ENCODE peak calls at places on chromosomes 7 and 10, in seven cellular contexts. V is H1, L is K562, M is GM12878, A is SK-N-SH, C is HepG2, S is HCT116. Z is an unnamed sample.

GRCh38 chr7:36651404-36651803 is 72.9 kb downstream of the AOAH start:
- DNase-seq in V (no peak), L (no peak), M (no peak), A (no peak), C (no peak), S (no peak), Z (no peak)

GRCh38 chr7:98703916-98704315 is 86.8 kb downstream of the NPTX2 start:
- DNase-seq in V (no peak), L (no peak), M (no peak), A (no peak), C (no peak), S (no peak), Z (no peak)

GRCh38 chr7:158289761-158290523 is 297.7 kb downstream of the PTPRN2 start:
- DNase-seq in V (peak; percentile 22), L (no peak), M (no peak), A (no peak), C (no peak), S (no peak), Z (no peak)

GRCh38 chr7:24721378-24722030 is 35.8 kb downstream of the GSDME start:
- DNase-seq in V (peak; percentile 45), L (no peak), M (no peak), A (no peak), C (no peak), S (no peak), Z (peak; percentile 82)

GRCh38 chr10:119268871-119269506 is 61.6 kb downstream of the GRK5 start:
- DNase-seq in V (no peak), L (no peak), M (peak; percentile 78), A (no peak), C (no peak), S (no peak), Z (no peak)

GRCh38 chr7:93547716-93548115 is 26.8 kb downstream of the CALCR start:
- DNase-seq in V (no peak), L (no peak), M (no peak), A (no peak), C (no peak), S (no peak), Z (no peak)

GRCh38 chr10:122263971-122264370 is 7.1 kb upstream of the BTBD16 start:
- DNase-seq in V (no peak), L (no peak), M (no peak), A (no peak), C (peak; percentile 69), S (no peak), Z (peak; percentile 29)

GRCh38 chr10:122279725-122280141 is 8.6 kb downstream of the BTBD16 start:
- DNase-seq in V (peak; percentile 86), L (peak; percentile 25), M (no peak), A (peak; percentile 43), C (peak; percentile 54), S (peak; percentile 70), Z (no peak)

GRCh38 chr7:139916717-139917395 is 87.8 kb downstream of the TBXAS1 start:
- DNase-seq in V (no peak), L (no peak), M (peak; percentile 82), A (no peak), C (no peak), S (no peak), Z (no peak)

GRCh38 chr7:155226261-155227003 is 71.2 kb upstream of the INSIG1 start:
- DNase-seq in V (no peak), L (no peak), M (no peak), A (peak; percentile 53), C (no peak), S (no peak), Z (no peak)

GRCh38 chr7:116354171-116354545 is 143.8 kb downstream of the TES start:
- DNase-seq in V (no peak), L (no peak), M (no peak), A (no peak), C (no peak), S (no peak), Z (no peak)

GRCh38 chr10:118844731-118845573 is 90.2 kb upstream of the CACUL1 start:
- DNase-seq in V (no peak), L (no peak), M (no peak), A (no peak), C (no peak), S (no peak), Z (no peak)

GRCh38 chr7:74502216-74502891 is 48.6 kb downstream of the GTF2IRD1 start:
- DNase-seq in V (no peak), L (no peak), M (no peak), A (no peak), C (no peak), S (no peak), Z (peak; percentile 65)

GRCh38 chr7:68432585-68432984 is 1165.7 kb upstream of the AUTS2 start:
- DNase-seq in V (no peak), L (no peak), M (no peak), A (no peak), C (no peak), S (no peak), Z (no peak)

GRCh38 chr10:63157845-63158624 is 24.9 kb downstream of the NRBF2 start:
- DNase-seq in V (peak; percentile 57), L (peak; percentile 72), M (peak; percentile 49), A (peak; percentile 54), C (peak; percentile 84), S (peak; percentile 85), Z (peak; percentile 57)

GRCh38 chr7:78151229-78151628 is 352.7 kb downstream of the PHTF2 start:
- DNase-seq in V (no peak), L (no peak), M (no peak), A (no peak), C (no peak), S (no peak), Z (no peak)

GRCh38 chr10:116278832-116279231 is 5.8 kb upstream of the GFRA1 start:
- DNase-seq in V (no peak), L (no peak), M (no peak), A (no peak), C (no peak), S (no peak), Z (no peak)

GRCh38 chr10:113681533-113682470 is 2.1 kb downstream of the CASP7 start:
- DNase-seq in V (no peak), L (no peak), M (peak; percentile 77), A (no peak), C (no peak), S (no peak), Z (no peak)
- TF ChIP-seq JUND in V (no peak), L (no peak), M (peak; percentile 89), A (no peak), C (no peak), S (no peak), Z (no peak)

GRCh38 chr7:156754222-156754621 is 113.6 kb downstream of the RNF32 start:
- DNase-seq in V (no peak), L (no peak), M (no peak), A (no peak), C (no peak), S (no peak), Z (no peak)

GRCh38 chr7:156751319-156751718 is 110.7 kb downstream of the RNF32 start:
- DNase-seq in V (no peak), L (no peak), M (no peak), A (no peak), C (no peak), S (peak; percentile 42), Z (no peak)

GRCh38 chr7:156759143-156759542 is 118.6 kb downstream of the RNF32 start:
- DNase-seq in V (no peak), L (no peak), M (no peak), A (no peak), C (peak; percentile 6), S (no peak), Z (no peak)

GRCh38 chr7:156752371-156753297 is 112.1 kb downstream of the RNF32 start:
- DNase-seq in V (no peak), L (no peak), M (no peak), A (no peak), C (peak; percentile 7), S (no peak), Z (no peak)

DNA sequence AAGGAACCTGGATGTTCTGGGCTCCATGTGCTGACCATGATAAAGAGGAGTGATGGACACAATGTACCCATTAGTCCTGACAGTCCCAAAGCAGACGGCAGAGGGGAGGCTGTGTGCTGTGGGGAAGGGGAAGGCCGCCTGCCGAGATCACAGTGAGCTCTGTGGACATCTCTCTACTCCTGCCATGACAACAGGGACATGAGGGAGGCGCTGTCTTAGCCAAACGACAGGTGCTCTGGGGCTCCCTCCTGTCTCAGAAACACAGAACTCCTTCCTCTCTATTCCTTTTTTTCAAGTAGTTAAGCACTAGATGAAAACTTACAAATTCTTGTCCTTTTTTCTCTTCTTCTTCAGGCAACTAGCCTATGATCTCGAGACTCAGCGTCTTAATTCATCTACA is 113.1 kb downstream of the RNF32 start:
- DNase-seq in V (no peak), L (no peak), M (no peak), A (no peak), C (no peak), S (no peak), Z (no peak)
- TF ChIP-seq JUND in V (no peak), L (no peak), M (no peak), A (no peak), C (no peak), S (no peak), Z (no peak)

DNA sequence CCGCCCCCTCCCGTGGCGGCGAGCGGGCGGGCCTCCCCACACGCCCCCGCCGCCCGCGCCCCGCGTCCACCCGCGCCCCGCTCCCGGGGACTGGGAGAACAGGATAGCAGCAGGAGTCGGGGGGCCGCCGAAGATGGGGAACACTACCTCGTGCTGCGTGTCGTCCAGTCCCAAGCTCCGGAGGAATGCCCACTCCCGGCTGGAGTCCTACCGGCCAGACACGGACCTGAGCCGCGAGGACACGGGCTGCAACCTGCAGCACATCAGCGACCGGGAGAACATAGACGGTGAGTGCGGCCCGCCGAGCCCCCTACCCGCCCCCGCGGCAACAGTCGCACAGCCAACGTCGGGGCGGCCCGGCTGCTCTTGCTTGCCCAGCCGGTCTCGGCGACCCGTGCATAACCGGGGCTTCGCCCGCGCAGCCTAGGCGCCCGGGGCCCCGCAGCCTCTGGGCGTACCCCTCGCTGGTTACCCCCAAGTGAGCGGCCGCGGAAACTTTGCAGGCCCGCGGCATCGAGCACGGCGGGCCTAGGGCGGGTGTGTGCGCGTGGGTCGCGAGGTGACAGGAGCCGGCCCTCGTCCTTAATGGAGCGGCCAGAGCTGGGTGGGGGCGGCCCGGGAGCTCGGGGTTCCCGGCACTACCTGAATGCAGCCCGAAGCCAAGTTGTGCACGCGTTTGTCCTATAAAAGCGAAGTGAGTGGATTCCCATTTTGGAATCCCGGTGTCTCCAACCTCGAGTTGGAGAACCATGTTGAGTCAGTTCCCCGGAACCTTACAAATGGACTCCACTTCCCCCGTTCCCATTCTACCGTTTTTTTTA is 822 bp downstream of the CCNY start:
- DNase-seq in V (peak; percentile 73), L (peak; percentile 48), M (no peak), A (peak; percentile 82), C (peak; percentile 16), S (no peak), Z (peak; percentile 48)
- TF ChIP-seq JUND in V (no peak), L (no peak), M (no peak), A (no peak), C (no peak), S (no peak), Z (no peak)

GRCh38 chr10:3785251-3785848 is 341 bp upstream of the KLF6 start:
- DNase-seq in V (peak; percentile 98), L (peak; percentile 100), M (peak; percentile 90), A (peak; percentile 100), C (peak; percentile 95), S (peak; percentile 91), Z (peak; percentile 99)

GRCh38 chr10:3786295-3786981 is 1.4 kb upstream of the KLF6 start:
- DNase-seq in V (peak; percentile 68), L (peak; percentile 43), M (no peak), A (no peak), C (peak; percentile 85), S (peak; percentile 71), Z (no peak)

GRCh38 chr10:3787001-3787400 is 2.0 kb upstream of the KLF6 start:
- DNase-seq in V (no peak), L (no peak), M (no peak), A (no peak), C (no peak), S (no peak), Z (no peak)

GRCh38 chr10:3784510-3785250 is at the start of gene KLF6:
- DNase-seq in V (peak; percentile 70), L (peak; percentile 44), M (no peak), A (peak; percentile 67), C (no peak), S (no peak), Z (peak; percentile 34)

GRCh38 chr10:3785849-3786290 is 861 bp upstream of the KLF6 start:
- DNase-seq in V (peak; percentile 70), L (peak; percentile 59), M (no peak), A (peak; percentile 67), C (no peak), S (no peak), Z (peak; percentile 63)
- TF ChIP-seq JUND in V (no peak), L (no peak), M (no peak), A (no peak), C (no peak), S (no peak), Z (no peak)